ENCODE peak calls at places on chromosomes 4 and X, in four cellular contexts. One of them, this sample, is unnamed.

GRCh38 chr4:83248486-83248885 is 36.1 kb downstream of the COQ2 start:
- DNase-seq in NCI-H2081: no peak
- DNase-seq in left kidney: no peak
- DNase-seq in left lung: no peak
- DNase-seq in this sample: no peak

GRCh38 chr4:156956359-156956758 is 15.2 kb downstream of the PDGFC start:
- DNase-seq in left lung: no peak
- DNase-seq in left kidney: no peak
- DNase-seq in NCI-H2081: no peak
- DNase-seq in this sample: no peak

GRCh38 chrX:29215251-29215650 is 628.0 kb downstream of the IL1RAPL1 start:
- DNase-seq in NCI-H2081: no peak
- DNase-seq in left kidney: no peak
- DNase-seq in left lung: no peak
- DNase-seq in this sample: no peak

GRCh38 chr4:85793256-85793655 is 318.3 kb downstream of the ARHGAP24 start:
- DNase-seq in left lung: no peak
- DNase-seq in NCI-H2081: no peak
- DNase-seq in left kidney: no peak
- DNase-seq in this sample: no peak

GRCh38 chr4:24527371-24527770 is 57.0 kb downstream of the DHX15 start:
- DNase-seq in left kidney: no peak
- DNase-seq in left lung: no peak
- DNase-seq in NCI-H2081: no peak
- DNase-seq in this sample: no peak

GRCh38 chr4:178664636-178665035 is 1222.4 kb upstream of the AGA start:
- DNase-seq in NCI-H2081: no peak
- DNase-seq in left lung: no peak
- DNase-seq in left kidney: no peak
- DNase-seq in this sample: no peak

GRCh38 chr4:168739851-168740250 is 243.0 kb downstream of the PALLD start:
- DNase-seq in NCI-H2081: no peak
- DNase-seq in left lung: no peak
- DNase-seq in left kidney: no peak
- DNase-seq in this sample: no peak

GRCh38 chr4:163515198-163515597 is 20.7 kb downstream of the TMA16 start:
- DNase-seq in left lung: no peak
- DNase-seq in NCI-H2081: no peak
- DNase-seq in left kidney: no peak
- DNase-seq in this sample: no peak

GRCh38 chr4:105624530-105624929 is 72.1 kb downstream of the ARHGEF38 start:
- DNase-seq in NCI-H2081: no peak
- DNase-seq in left kidney: no peak
- DNase-seq in left lung: no peak
- DNase-seq in this sample: no peak

GRCh38 chrX:34557733-34558132 is 99.4 kb downstream of the TMEM47 start:
- DNase-seq in left kidney: no peak
- DNase-seq in left lung: no peak
- DNase-seq in NCI-H2081: no peak
- DNase-seq in this sample: no peak

GRCh38 chr4:77187231-77187630 is 30.2 kb downstream of the CCNG2 start:
- DNase-seq in NCI-H2081: no peak
- DNase-seq in left lung: no peak
- DNase-seq in left kidney: no peak
- DNase-seq in this sample: peak; percentile 52

GRCh38 chr4:85084371-85085170 is 118.1 kb upstream of the WDFY3 start:
- DNase-seq in NCI-H2081: peak; percentile 47
- DNase-seq in left kidney: peak; percentile 85
- DNase-seq in left lung: no peak
- DNase-seq in this sample: peak; percentile 28

GRCh38 chr4:170651786-170652185 is 562.0 kb upstream of the AADAT start:
- DNase-seq in left kidney: no peak
- DNase-seq in left lung: no peak
- DNase-seq in NCI-H2081: no peak
- DNase-seq in this sample: no peak

GRCh38 chr4:129092636-129093172 is 635 bp downstream of the SCLT1 start:
- DNase-seq in left lung: no peak
- DNase-seq in left kidney: peak; percentile 61
- DNase-seq in NCI-H2081: no peak
- DNase-seq in this sample: no peak

GRCh38 chr4:156976147-156976546 is 4.5 kb upstream of the PDGFC start:
- DNase-seq in left lung: no peak
- DNase-seq in left kidney: no peak
- DNase-seq in NCI-H2081: no peak
- DNase-seq in this sample: no peak

GRCh38 chr4:40840255-40840984 is 90.7 kb downstream of the NSUN7 start:
- DNase-seq in NCI-H2081: peak; percentile 61
- DNase-seq in left lung: no peak
- DNase-seq in left kidney: no peak
- DNase-seq in this sample: no peak

GRCh38 chr4:57426779-57427395 is 316.7 kb upstream of the IGFBP7 start:
- DNase-seq in left kidney: peak; percentile 90
- DNase-seq in NCI-H2081: peak; percentile 72
- DNase-seq in left lung: peak; percentile 63
- DNase-seq in this sample: peak; percentile 37

GRCh38 chr4:16109256-16109655 is 25.4 kb upstream of the PROM1 start:
- DNase-seq in NCI-H2081: no peak
- DNase-seq in left kidney: no peak
- DNase-seq in left lung: no peak
- DNase-seq in this sample: no peak